ENCODE peak calls at places on chromosomes 3 and 15, in four cellular contexts. R is adrenal gland, G is body of pancreas, I is IMR-90. V is an unnamed sample.

GRCh38 chr3:135169651-135170050 is 374.6 kb downstream of the EPHB1 start:
- DNase-seq in R (no peak), G (no peak), I (no peak), V (no peak)

GRCh38 chr3:130515755-130516154 is 1.2 kb upstream of the COL6A6 start:
- DNase-seq in R (no peak), G (no peak), I (no peak), V (no peak)

GRCh38 chr3:30294241-30294667 is 312.1 kb upstream of the TGFBR2 start:
- DNase-seq in R (no peak), G (no peak), I (peak), V (no peak)

GRCh38 chr3:194139977-194140351 is 4.0 kb downstream of the HES1 start:
- DNase-seq in R (no peak), G (no peak), I (peak), V (no peak)

GRCh38 chr3:134065252-134065651 is 35.5 kb upstream of the SLCO2A1 start:
- DNase-seq in R (no peak), G (no peak), I (no peak), V (no peak)

GRCh38 chr3:146067048-146067447 is 93.9 kb downstream of the PLOD2 start:
- DNase-seq in R (no peak), G (no peak), I (peak), V (no peak)

GRCh38 chr3:183698760-183699159 is 1.2 kb downstream of the YEATS2 start:
- DNase-seq in R (no peak), G (peak), I (peak), V (no peak)

GRCh38 chr3:188006726-188007393 is 147.1 kb upstream of the LPP start:
- DNase-seq in R (no peak), G (no peak), I (no peak), V (peak)

GRCh38 chr3:7423995-7424394 is 563.1 kb downstream of the GRM7 start:
- DNase-seq in R (no peak), G (no peak), I (no peak), V (no peak)

GRCh38 chr15:60086676-60087446 is 82.8 kb downstream of the FOXB1 start:
- DNase-seq in R (peak), G (no peak), I (no peak), V (no peak)

DNA sequence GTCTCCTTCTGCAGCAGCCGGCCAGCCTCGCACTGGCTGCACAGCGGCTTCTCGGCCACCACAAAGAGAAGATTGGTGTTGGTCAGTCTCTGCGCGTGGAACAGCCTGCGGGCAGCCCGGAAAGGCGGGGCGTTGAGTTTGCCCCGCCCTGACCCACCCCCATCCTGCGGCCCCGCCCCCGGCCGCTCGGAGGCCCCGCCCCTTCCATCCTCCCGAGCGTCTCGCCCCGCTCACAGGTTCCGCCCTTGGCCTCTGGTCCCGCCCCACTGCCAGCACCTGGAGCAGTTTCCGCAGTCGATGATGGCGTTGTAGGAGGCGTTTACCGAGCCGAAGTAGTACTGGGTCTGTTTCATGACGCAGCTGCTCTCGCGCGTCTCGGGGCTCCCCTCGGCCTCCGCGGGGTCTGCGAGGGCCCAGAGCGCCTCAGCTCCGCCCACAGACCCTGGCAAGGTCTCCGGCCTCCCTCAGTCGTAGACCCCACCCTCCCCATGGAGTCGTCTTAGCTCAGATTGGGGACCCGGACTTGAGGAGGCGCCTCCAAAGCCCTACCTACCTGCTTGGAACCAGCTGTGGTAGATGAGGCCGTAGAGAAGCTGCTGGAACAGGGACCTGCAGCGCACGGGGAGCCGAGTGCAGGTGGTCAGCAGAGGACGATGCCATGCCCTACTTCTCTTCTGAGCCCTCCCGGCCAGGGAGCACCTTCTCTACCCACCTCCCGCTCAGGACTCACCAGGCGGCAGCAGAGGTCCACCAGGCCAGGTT is 5.9 kb upstream of the TMEM115 start:
- DNase-seq in R (peak), G (peak), I (peak), V (peak)
- TF ChIP-seq POLR2A in R (no peak), G (peak), I (no peak), V (no peak)

GRCh38 chr3:10514407-10515069 is 9.2 kb upstream of the ATP2B2 start:
- DNase-seq in R (no peak), G (no peak), I (no peak), V (peak)

GRCh38 chr3:10515884-10516495 is 10.6 kb upstream of the ATP2B2 start:
- DNase-seq in R (no peak), G (no peak), I (no peak), V (no peak)

GRCh38 chr3:10516835-10517465 is 11.6 kb upstream of the ATP2B2 start:
- DNase-seq in R (no peak), G (no peak), I (no peak), V (peak)

GRCh38 chr3:10513306-10513705 is 7.9 kb upstream of the ATP2B2 start:
- DNase-seq in R (no peak), G (no peak), I (no peak), V (no peak)

DNA sequence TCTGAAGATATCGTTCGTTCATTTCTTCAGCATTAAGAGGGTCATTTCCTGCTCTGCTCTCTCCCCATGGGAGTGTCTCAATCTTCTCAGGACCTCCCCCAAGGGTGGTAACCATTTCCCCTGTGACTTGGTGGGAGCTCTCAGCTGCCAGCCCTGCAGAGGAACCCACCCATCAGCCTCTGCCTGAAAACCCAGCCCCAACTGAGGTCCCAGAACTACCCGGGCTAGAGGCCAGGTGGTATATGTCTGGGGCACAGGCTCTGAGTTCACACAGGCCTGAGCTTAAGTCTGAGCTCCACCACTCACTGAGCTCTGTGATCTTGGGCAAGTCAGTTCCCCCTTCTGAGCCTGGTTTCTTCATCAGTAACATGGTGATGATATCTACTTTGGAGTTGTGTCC is 10.0 kb upstream of the ATP2B2 start:
- DNase-seq in R (no peak), G (no peak), I (no peak), V (peak)
- TF ChIP-seq POLR2A in R (no peak), G (no peak), I (no peak), V (no peak)

GRCh38 chr15:67863442-67863987 is 23.7 kb upstream of the RNU6-1 start:
- DNase-seq in R (peak), G (peak), I (peak), V (peak)
- TF ChIP-seq POLR2A in R (no peak), G (no peak), I (peak), V (no peak)

GRCh38 chr3:105866656-105867653 is 1.9 kb downstream of the CBLB start:
- DNase-seq in R (peak), G (no peak), I (peak), V (no peak)
- TF ChIP-seq POLR2A in R (no peak), G (no peak), I (peak), V (no peak)

DNA sequence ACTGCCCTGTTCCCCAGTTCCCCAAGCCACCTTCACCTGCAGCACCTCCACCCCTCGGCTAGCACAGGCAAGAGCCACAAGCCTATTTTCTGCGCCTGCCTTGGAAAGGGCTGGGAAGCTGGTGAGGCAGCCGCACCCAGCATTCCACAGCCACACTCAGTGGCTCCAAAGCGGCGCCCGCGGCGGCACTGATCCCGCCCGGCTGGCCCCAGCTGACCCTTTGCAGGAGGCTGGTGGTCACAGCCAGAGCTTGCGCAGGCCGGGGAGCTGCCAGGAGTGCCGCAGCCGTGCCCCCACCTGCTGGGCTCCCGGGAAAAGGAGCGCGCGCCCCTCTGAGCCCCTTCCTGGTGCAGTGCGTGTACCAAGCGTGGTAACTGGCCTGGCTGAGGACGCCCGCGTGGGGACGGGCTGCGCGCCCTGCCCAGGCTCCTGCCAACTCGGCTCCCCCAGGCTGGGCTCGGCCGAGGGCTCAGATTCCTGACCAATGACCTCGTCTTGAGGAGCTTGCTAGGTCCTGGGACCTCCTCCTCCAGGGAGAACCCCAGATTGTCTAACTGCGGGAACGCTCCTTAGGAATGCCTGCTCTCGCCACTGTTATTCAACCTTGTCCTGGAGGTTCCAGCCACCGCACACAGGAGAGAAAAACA is 13.3 kb downstream of the GRAMD2A start:
- DNase-seq in R (no peak), G (peak), I (no peak), V (no peak)
- TF ChIP-seq POLR2A in R (no peak), G (no peak), I (no peak), V (no peak)

GRCh38 chr15:87604857-87605446 is 651.6 kb downstream of the NTRK3 start:
- DNase-seq in R (no peak), G (no peak), I (no peak), V (no peak)

GRCh38 chr15:87608238-87609028 is 648.1 kb downstream of the NTRK3 start:
- DNase-seq in R (no peak), G (no peak), I (no peak), V (no peak)

GRCh38 chr15:87609909-87610308 is 646.6 kb downstream of the NTRK3 start:
- DNase-seq in R (no peak), G (no peak), I (no peak), V (no peak)

GRCh38 chr15:87609474-87609873 is 647.1 kb downstream of the NTRK3 start:
- DNase-seq in R (no peak), G (peak), I (peak), V (no peak)

GRCh38 chr15:87610366-87610765 is 646.2 kb downstream of the NTRK3 start:
- DNase-seq in R (no peak), G (no peak), I (peak), V (no peak)
- TF ChIP-seq POLR2A in R (no peak), G (no peak), I (no peak), V (no peak)

DNA sequence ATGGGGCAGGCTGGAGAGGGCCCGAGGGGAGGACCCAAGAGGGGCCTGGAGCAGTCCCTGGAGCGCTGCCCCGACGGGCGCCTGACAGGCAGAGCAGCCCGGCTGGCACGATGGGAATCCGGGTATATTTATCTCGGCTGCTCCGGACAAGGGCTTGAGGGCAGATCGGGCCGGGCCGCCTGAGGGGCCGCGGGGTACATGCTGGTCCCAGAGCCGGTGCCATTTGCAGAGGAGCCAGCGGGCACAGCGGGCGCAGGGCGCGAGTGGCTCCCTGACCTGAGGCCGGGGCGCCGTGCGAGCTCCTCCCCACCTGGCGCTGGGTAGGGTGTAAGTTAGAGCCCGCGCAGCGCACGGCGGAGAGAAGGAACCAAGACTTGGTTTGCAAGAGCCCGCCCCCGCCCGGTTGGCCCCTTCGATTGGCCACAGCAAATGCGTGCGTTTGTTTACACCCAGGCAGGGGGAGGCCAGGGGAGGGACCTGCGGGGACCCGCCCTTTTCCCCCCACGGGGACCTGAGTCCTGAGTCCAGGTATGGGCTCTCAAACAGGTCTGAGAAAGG is 727 bp downstream of the SLC38A3 start:
- DNase-seq in R (no peak), G (peak), I (no peak), V (peak)
- TF ChIP-seq POLR2A in R (no peak), G (peak), I (no peak), V (peak)

DNA sequence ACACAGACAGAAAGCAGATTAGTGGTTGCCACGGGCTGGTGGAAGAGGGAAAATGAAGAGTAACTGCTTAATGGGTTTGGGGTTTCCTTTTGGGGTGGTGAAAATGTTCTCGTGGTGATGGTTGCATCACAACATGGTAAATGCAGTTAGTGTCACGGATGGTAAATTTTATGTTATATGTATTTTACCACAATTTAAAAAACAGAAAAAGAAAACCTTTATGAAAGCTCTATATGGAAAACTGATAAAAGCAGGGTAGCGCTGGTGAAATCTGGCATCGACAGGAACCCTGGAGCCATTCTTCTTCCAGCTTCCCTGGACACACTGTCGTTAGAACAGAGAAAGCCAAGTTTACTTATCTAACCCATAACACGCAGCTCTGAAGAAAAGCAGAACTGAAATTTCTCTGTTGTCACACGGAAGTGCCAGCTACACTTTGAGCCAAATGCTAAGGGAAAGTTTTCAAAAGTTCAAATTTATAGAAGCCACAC is 287.7 kb upstream of the NR2F2 start:
- DNase-seq in R (no peak), G (no peak), I (no peak), V (no peak)
- TF ChIP-seq POLR2A in R (no peak), G (no peak), I (no peak), V (no peak)

V was measured in right lobe of liver.